ENCODE peak calls at places on chromosome 18, in ten cellular contexts. One of them, this sample, is unnamed.

GRCh38 chr18:77899972-77900754 is 650.5 kb downstream of the GALR1 start:
- DNase-seq in GM12865: peak; percentile 59
- DNase-seq in hepatocyte: peak; percentile 84
- DNase-seq in breast epithelium: no peak
- DNase-seq in stomach: peak; percentile 35
- DNase-seq in progenitor cell of endocrine pancreas: peak; percentile 52
- DNase-seq in neural progenitor cell: peak; percentile 89
- DNase-seq in GM20000: peak; percentile 82
- DNase-seq in heart right ventricle: peak; percentile 34
- DNase-seq in fibroblast of lung: peak; percentile 2
- DNase-seq in this sample: peak; percentile 66

GRCh38 chr18:36095936-36096519 is 28.7 kb upstream of the RPRD1A start:
- DNase-seq in GM12865: peak; percentile 74
- DNase-seq in hepatocyte: peak; percentile 68
- DNase-seq in breast epithelium: no peak
- DNase-seq in stomach: no peak
- DNase-seq in progenitor cell of endocrine pancreas: no peak
- DNase-seq in neural progenitor cell: peak; percentile 67
- DNase-seq in GM20000: peak; percentile 47
- DNase-seq in heart right ventricle: no peak
- DNase-seq in fibroblast of lung: peak; percentile 90
- DNase-seq in this sample: peak; percentile 42

GRCh38 chr18:12639990-12640880 is 17.7 kb downstream of the SPIRE1 start:
- DNase-seq in GM12865: no peak
- DNase-seq in hepatocyte: peak; percentile 62
- DNase-seq in breast epithelium: no peak
- DNase-seq in stomach: no peak
- DNase-seq in progenitor cell of endocrine pancreas: no peak
- DNase-seq in neural progenitor cell: no peak
- DNase-seq in GM20000: no peak
- DNase-seq in heart right ventricle: no peak
- DNase-seq in fibroblast of lung: peak; percentile 54
- DNase-seq in this sample: no peak

GRCh38 chr18:52499018-52499417 is 159.0 kb downstream of the DCC start:
- DNase-seq in GM12865: no peak
- DNase-seq in hepatocyte: peak; percentile 57
- DNase-seq in breast epithelium: no peak
- DNase-seq in stomach: no peak
- DNase-seq in progenitor cell of endocrine pancreas: no peak
- DNase-seq in neural progenitor cell: no peak
- DNase-seq in GM20000: no peak
- DNase-seq in heart right ventricle: no peak
- DNase-seq in fibroblast of lung: no peak
- DNase-seq in this sample: no peak

GRCh38 chr18:46660955-46661749 is 4.1 kb upstream of the LOXHD1 start:
- DNase-seq in GM12865: no peak
- DNase-seq in hepatocyte: peak; percentile 35
- DNase-seq in breast epithelium: no peak
- DNase-seq in stomach: no peak
- DNase-seq in progenitor cell of endocrine pancreas: no peak
- DNase-seq in neural progenitor cell: peak; percentile 67
- DNase-seq in GM20000: no peak
- DNase-seq in heart right ventricle: no peak
- DNase-seq in fibroblast of lung: peak; percentile 27
- DNase-seq in this sample: no peak

GRCh38 chr18:50870138-50870845 is 8.6 kb upstream of the ME2 start:
- DNase-seq in GM12865: no peak
- DNase-seq in hepatocyte: peak; percentile 32
- DNase-seq in breast epithelium: no peak
- DNase-seq in stomach: no peak
- DNase-seq in progenitor cell of endocrine pancreas: no peak
- DNase-seq in neural progenitor cell: no peak
- DNase-seq in GM20000: no peak
- DNase-seq in heart right ventricle: no peak
- DNase-seq in fibroblast of lung: peak; percentile 46
- DNase-seq in this sample: no peak

GRCh38 chr18:9531791-9532410 is 56.6 kb downstream of the RALBP1 start:
- DNase-seq in GM12865: no peak
- DNase-seq in hepatocyte: no peak
- DNase-seq in breast epithelium: no peak
- DNase-seq in stomach: no peak
- DNase-seq in progenitor cell of endocrine pancreas: no peak
- DNase-seq in neural progenitor cell: no peak
- DNase-seq in GM20000: no peak
- DNase-seq in heart right ventricle: no peak
- DNase-seq in fibroblast of lung: no peak
- DNase-seq in this sample: no peak

GRCh38 chr18:10546557-10547300 is 20.9 kb downstream of the NAPG start:
- DNase-seq in GM12865: no peak
- DNase-seq in hepatocyte: no peak
- DNase-seq in breast epithelium: no peak
- DNase-seq in stomach: no peak
- DNase-seq in progenitor cell of endocrine pancreas: no peak
- DNase-seq in neural progenitor cell: no peak
- DNase-seq in GM20000: no peak
- DNase-seq in heart right ventricle: no peak
- DNase-seq in fibroblast of lung: no peak
- DNase-seq in this sample: no peak

GRCh38 chr18:41113885-41114482 is 841.0 kb upstream of the PIK3C3 start:
- DNase-seq in GM12865: no peak
- DNase-seq in hepatocyte: no peak
- DNase-seq in breast epithelium: no peak
- DNase-seq in stomach: no peak
- DNase-seq in progenitor cell of endocrine pancreas: no peak
- DNase-seq in neural progenitor cell: no peak
- DNase-seq in GM20000: no peak
- DNase-seq in heart right ventricle: no peak
- DNase-seq in fibroblast of lung: peak; percentile 40
- DNase-seq in this sample: no peak

GRCh38 chr18:23324056-23324811 is 128.9 kb upstream of the RIOK3 start:
- DNase-seq in GM12865: no peak
- DNase-seq in hepatocyte: no peak
- DNase-seq in breast epithelium: no peak
- DNase-seq in stomach: no peak
- DNase-seq in progenitor cell of endocrine pancreas: no peak
- DNase-seq in neural progenitor cell: no peak
- DNase-seq in GM20000: no peak
- DNase-seq in heart right ventricle: no peak
- DNase-seq in fibroblast of lung: no peak
- DNase-seq in this sample: no peak

GRCh38 chr18:56443508-56443907 is 194.9 kb downstream of the TXNL1 start:
- DNase-seq in GM12865: no peak
- DNase-seq in hepatocyte: no peak
- DNase-seq in breast epithelium: no peak
- DNase-seq in stomach: no peak
- DNase-seq in progenitor cell of endocrine pancreas: no peak
- DNase-seq in neural progenitor cell: no peak
- DNase-seq in GM20000: no peak
- DNase-seq in heart right ventricle: no peak
- DNase-seq in fibroblast of lung: no peak
- DNase-seq in this sample: no peak

GRCh38 chr18:36335476-36336279 is 38.2 kb downstream of the FHOD3 start:
- DNase-seq in GM12865: no peak
- DNase-seq in hepatocyte: no peak
- DNase-seq in breast epithelium: no peak
- DNase-seq in stomach: no peak
- DNase-seq in progenitor cell of endocrine pancreas: no peak
- DNase-seq in neural progenitor cell: no peak
- DNase-seq in GM20000: no peak
- DNase-seq in heart right ventricle: no peak
- DNase-seq in fibroblast of lung: no peak
- DNase-seq in this sample: no peak

GRCh38 chr18:58953627-58954026 is 89.0 kb downstream of the ZNF532 start:
- DNase-seq in GM12865: no peak
- DNase-seq in hepatocyte: peak; percentile 44
- DNase-seq in breast epithelium: no peak
- DNase-seq in stomach: peak; percentile 74
- DNase-seq in progenitor cell of endocrine pancreas: no peak
- DNase-seq in neural progenitor cell: no peak
- DNase-seq in GM20000: no peak
- DNase-seq in heart right ventricle: peak; percentile 45
- DNase-seq in fibroblast of lung: no peak
- DNase-seq in this sample: no peak

GRCh38 chr18:68532328-68532885 is 182.5 kb downstream of the TMX3 start:
- DNase-seq in GM12865: no peak
- DNase-seq in hepatocyte: no peak
- DNase-seq in breast epithelium: no peak
- DNase-seq in stomach: no peak
- DNase-seq in progenitor cell of endocrine pancreas: no peak
- DNase-seq in neural progenitor cell: peak; percentile 32
- DNase-seq in GM20000: no peak
- DNase-seq in heart right ventricle: no peak
- DNase-seq in fibroblast of lung: no peak
- DNase-seq in this sample: no peak

GRCh38 chr18:22309191-22309590 is 108.5 kb downstream of the CTAGE1 start:
- DNase-seq in GM12865: no peak
- DNase-seq in hepatocyte: peak; percentile 18
- DNase-seq in breast epithelium: no peak
- DNase-seq in stomach: no peak
- DNase-seq in progenitor cell of endocrine pancreas: no peak
- DNase-seq in neural progenitor cell: no peak
- DNase-seq in GM20000: no peak
- DNase-seq in heart right ventricle: no peak
- DNase-seq in fibroblast of lung: peak; percentile 47
- DNase-seq in this sample: no peak

GRCh38 chr18:31680836-31681568 is 3.4 kb downstream of the B4GALT6 start:
- DNase-seq in GM12865: peak; percentile 62
- DNase-seq in hepatocyte: peak; percentile 43
- DNase-seq in breast epithelium: no peak
- DNase-seq in stomach: no peak
- DNase-seq in progenitor cell of endocrine pancreas: no peak
- DNase-seq in neural progenitor cell: no peak
- DNase-seq in GM20000: peak; percentile 46
- DNase-seq in heart right ventricle: no peak
- DNase-seq in fibroblast of lung: no peak
- DNase-seq in this sample: peak; percentile 24
- TF ChIP-seq CTCF in GM12865: peak; percentile 60
- TF ChIP-seq CTCF in hepatocyte: peak; percentile 25
- TF ChIP-seq CTCF in breast epithelium: no peak
- TF ChIP-seq CTCF in stomach: no peak
- TF ChIP-seq CTCF in progenitor cell of endocrine pancreas: peak; percentile 43
- TF ChIP-seq CTCF in neural progenitor cell: peak; percentile 54
- TF ChIP-seq CTCF in GM20000: peak; percentile 27
- TF ChIP-seq CTCF in heart right ventricle: peak; percentile 27
- TF ChIP-seq CTCF in fibroblast of lung: no peak
- TF ChIP-seq CTCF in this sample: peak; percentile 37

GRCh38 chr18:79396431-79397287 is 929 bp downstream of the NFATC1 start:
- DNase-seq in GM12865: peak; percentile 64
- DNase-seq in hepatocyte: peak; percentile 68
- DNase-seq in breast epithelium: no peak
- DNase-seq in stomach: no peak
- DNase-seq in progenitor cell of endocrine pancreas: no peak
- DNase-seq in neural progenitor cell: peak; percentile 82
- DNase-seq in GM20000: peak; percentile 86
- DNase-seq in heart right ventricle: peak; percentile 74
- DNase-seq in fibroblast of lung: peak; percentile 31
- DNase-seq in this sample: peak; percentile 64
- TF ChIP-seq CTCF in GM12865: peak; percentile 10
- TF ChIP-seq CTCF in hepatocyte: peak; percentile 20
- TF ChIP-seq CTCF in breast epithelium: no peak
- TF ChIP-seq CTCF in stomach: no peak
- TF ChIP-seq CTCF in progenitor cell of endocrine pancreas: no peak
- TF ChIP-seq CTCF in neural progenitor cell: no peak
- TF ChIP-seq CTCF in GM20000: peak; percentile 65
- TF ChIP-seq CTCF in heart right ventricle: peak; percentile 40
- TF ChIP-seq CTCF in fibroblast of lung: no peak
- TF ChIP-seq CTCF in this sample: peak; percentile 75

GRCh38 chr18:26868968-26869586 is 3.6 kb upstream of the AQP4 start:
- DNase-seq in GM12865: no peak
- DNase-seq in hepatocyte: no peak
- DNase-seq in breast epithelium: no peak
- DNase-seq in stomach: no peak
- DNase-seq in progenitor cell of endocrine pancreas: no peak
- DNase-seq in neural progenitor cell: no peak
- DNase-seq in GM20000: no peak
- DNase-seq in heart right ventricle: no peak
- DNase-seq in fibroblast of lung: no peak
- DNase-seq in this sample: no peak

GRCh38 chr18:26869640-26870039 is 4.1 kb upstream of the AQP4 start:
- DNase-seq in GM12865: peak; percentile 10
- DNase-seq in hepatocyte: no peak
- DNase-seq in breast epithelium: no peak
- DNase-seq in stomach: no peak
- DNase-seq in progenitor cell of endocrine pancreas: no peak
- DNase-seq in neural progenitor cell: no peak
- DNase-seq in GM20000: no peak
- DNase-seq in heart right ventricle: no peak
- DNase-seq in fibroblast of lung: no peak
- DNase-seq in this sample: no peak

GRCh38 chr18:26864658-26865057 is 849 bp downstream of the AQP4 start:
- DNase-seq in GM12865: peak; percentile 27
- DNase-seq in hepatocyte: no peak
- DNase-seq in breast epithelium: no peak
- DNase-seq in stomach: no peak
- DNase-seq in progenitor cell of endocrine pancreas: no peak
- DNase-seq in neural progenitor cell: no peak
- DNase-seq in GM20000: no peak
- DNase-seq in heart right ventricle: no peak
- DNase-seq in fibroblast of lung: no peak
- DNase-seq in this sample: no peak

GRCh38 chr18:26865557-26865956 is at the start of gene AQP4:
- DNase-seq in GM12865: no peak
- DNase-seq in hepatocyte: no peak
- DNase-seq in breast epithelium: no peak
- DNase-seq in stomach: peak; percentile 68
- DNase-seq in progenitor cell of endocrine pancreas: no peak
- DNase-seq in neural progenitor cell: peak; percentile 44
- DNase-seq in GM20000: no peak
- DNase-seq in heart right ventricle: peak; percentile 43
- DNase-seq in fibroblast of lung: no peak
- DNase-seq in this sample: no peak

DNA sequence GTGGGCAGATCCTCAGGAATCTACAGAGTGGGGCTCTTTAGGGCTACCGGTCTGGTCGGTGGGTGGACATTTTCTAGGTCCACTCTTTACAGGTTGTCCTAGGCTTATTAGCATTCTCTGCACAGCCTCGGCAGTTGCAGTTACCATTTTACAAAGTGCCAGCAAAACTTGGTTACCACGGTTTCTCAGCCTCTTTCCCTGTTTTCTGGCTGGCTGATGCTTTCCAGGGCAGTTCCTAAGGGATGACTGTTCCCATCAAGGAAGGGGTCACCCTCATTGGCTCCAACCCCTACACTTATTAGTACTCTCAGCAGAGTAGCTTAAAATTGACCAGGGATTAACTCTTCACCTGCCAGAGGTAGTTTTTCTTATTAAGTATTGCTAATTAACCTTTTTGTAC is 2.0 kb upstream of the AQP4 start:
- DNase-seq in GM12865: no peak
- DNase-seq in hepatocyte: no peak
- DNase-seq in breast epithelium: no peak
- DNase-seq in stomach: no peak
- DNase-seq in progenitor cell of endocrine pancreas: no peak
- DNase-seq in neural progenitor cell: no peak
- DNase-seq in GM20000: no peak
- DNase-seq in heart right ventricle: no peak
- DNase-seq in fibroblast of lung: no peak
- DNase-seq in this sample: no peak
- TF ChIP-seq CTCF in GM12865: no peak
- TF ChIP-seq CTCF in hepatocyte: no peak
- TF ChIP-seq CTCF in breast epithelium: no peak
- TF ChIP-seq CTCF in stomach: no peak
- TF ChIP-seq CTCF in progenitor cell of endocrine pancreas: no peak
- TF ChIP-seq CTCF in neural progenitor cell: no peak
- TF ChIP-seq CTCF in GM20000: no peak
- TF ChIP-seq CTCF in heart right ventricle: no peak
- TF ChIP-seq CTCF in fibroblast of lung: no peak
- TF ChIP-seq CTCF in this sample: no peak

GRCh38 chr18:5604778-5605177 is 61.0 kb upstream of the EPB41L3 start:
- DNase-seq in GM12865: peak; percentile 13
- DNase-seq in hepatocyte: no peak
- DNase-seq in breast epithelium: no peak
- DNase-seq in stomach: no peak
- DNase-seq in progenitor cell of endocrine pancreas: no peak
- DNase-seq in neural progenitor cell: no peak
- DNase-seq in GM20000: no peak
- DNase-seq in heart right ventricle: no peak
- DNase-seq in fibroblast of lung: no peak
- DNase-seq in this sample: no peak
- TF ChIP-seq CTCF in GM12865: no peak
- TF ChIP-seq CTCF in hepatocyte: no peak
- TF ChIP-seq CTCF in breast epithelium: no peak
- TF ChIP-seq CTCF in stomach: no peak
- TF ChIP-seq CTCF in progenitor cell of endocrine pancreas: no peak
- TF ChIP-seq CTCF in neural progenitor cell: no peak
- TF ChIP-seq CTCF in GM20000: no peak
- TF ChIP-seq CTCF in heart right ventricle: no peak
- TF ChIP-seq CTCF in fibroblast of lung: no peak
- TF ChIP-seq CTCF in this sample: no peak

This sample was measured in GM10248.